ENCODE peak calls at places on chromosomes 13 and 19, in ten cellular contexts. N, C, S, G, P, W, A, M, U and D are unnamed samples.

GRCh38 chr13:92805766-92806165 is 420.8 kb upstream of the GPC6 start:
- DNase-seq in W (no peak), C (no peak), A (no peak), S (no peak), N (no peak), M (no peak), P (no peak), U (no peak), G (no peak), D (no peak)

GRCh38 chr19:35559781-35560180 is 3.7 kb downstream of the ATP4A start:
- DNase-seq in S (no peak), C (no peak), P (no peak), W (no peak), U (no peak), A (no peak), N (no peak), M (no peak), G (no peak), D (no peak)

GRCh38 chr19:7494416-7495098 is 5.7 kb upstream of the PEX11G start:
- DNase-seq in A (peak; percentile 58), P (no peak), W (no peak), G (no peak), U (no peak), S (no peak), M (no peak), N (no peak), C (peak; percentile 53), D (no peak)

GRCh38 chr13:94217370-94217769 is 262.1 kb downstream of the DCT start:
- DNase-seq in G (no peak), S (no peak), C (no peak), A (no peak), U (no peak), W (no peak), N (no peak), P (no peak), M (no peak), D (peak; percentile 35)

GRCh38 chr19:19211499-19212432 is at the start of gene NCAN:
- DNase-seq in U (peak; percentile 65), G (no peak), P (no peak), M (no peak), S (no peak), N (no peak), A (no peak), W (no peak), C (no peak), D (peak; percentile 73)

GRCh38 chr19:1957562-1958248 is 16.7 kb downstream of the CSNK1G2 start:
- DNase-seq in A (no peak), G (no peak), W (no peak), P (no peak), S (no peak), M (no peak), N (no peak), C (no peak), U (no peak), D (no peak)

GRCh38 chr19:42132030-42132628 is at the start of gene POU2F2:
- DNase-seq in U (no peak), G (no peak), W (peak; percentile 92), A (peak; percentile 45), S (no peak), C (peak; percentile 19), N (peak; percentile 85), P (peak; percentile 88), M (no peak), D (peak; percentile 63)

GRCh38 chr13:92823059-92823458 is 403.5 kb upstream of the GPC6 start:
- DNase-seq in P (no peak), W (no peak), A (no peak), M (no peak), G (peak; percentile 44), S (no peak), U (no peak), C (no peak), N (no peak), D (peak; percentile 78)

GRCh38 chr19:13794388-13794751 is 873 bp upstream of the ZSWIM4 start:
- DNase-seq in U (no peak), M (peak; percentile 72), W (no peak), P (no peak), S (peak; percentile 75), N (no peak), C (peak; percentile 86), G (no peak), A (peak; percentile 74), D (peak; percentile 36)

GRCh38 chr19:44737238-44738160 is 11.0 kb upstream of the BCL3 start:
- DNase-seq in S (no peak), P (no peak), A (no peak), W (no peak), G (no peak), M (no peak), N (no peak), U (no peak), C (no peak), D (no peak)

GRCh38 chr19:41905273-41906002 is 22.5 kb downstream of the ARHGEF1 start:
- DNase-seq in S (no peak), G (no peak), C (no peak), U (no peak), W (no peak), A (no peak), M (no peak), P (no peak), N (no peak), D (no peak)

GRCh38 chr13:113860051-113860471 is 3.8 kb downstream of the GAS6 start:
- DNase-seq in P (no peak), U (no peak), A (no peak), G (no peak), S (no peak), C (no peak), M (no peak), W (no peak), N (no peak), D (no peak)

GRCh38 chr19:35549174-35549788 is 3.9 kb downstream of the TMEM147 start:
- DNase-seq in U (peak; percentile 81), M (no peak), C (peak; percentile 33), W (peak; percentile 68), P (peak; percentile 56), S (peak; percentile 72), G (peak; percentile 88), A (no peak), N (peak; percentile 34), D (peak; percentile 89)

GRCh38 chr13:44874886-44875630 is 114.2 kb downstream of the NUFIP1 start:
- DNase-seq in N (no peak), W (no peak), S (no peak), A (no peak), P (peak; percentile 23), U (no peak), G (no peak), C (no peak), M (no peak), D (peak; percentile 2)

GRCh38 chr19:44602071-44602470 is 11.3 kb upstream of the IGSF23 start:
- DNase-seq in N (no peak), M (no peak), P (no peak), S (no peak), A (no peak), W (no peak), G (no peak), C (no peak), U (no peak), D (peak; percentile 93)

GRCh38 chr13:44840131-44840530 is 149.1 kb downstream of the NUFIP1 start:
- DNase-seq in M (no peak), G (no peak), N (no peak), W (no peak), C (no peak), U (no peak), A (no peak), P (no peak), S (no peak), D (no peak)

GRCh38 chr13:36674337-36675212 is 755 bp downstream of the SERTM1 start:
- DNase-seq in P (no peak), W (no peak), N (no peak), S (no peak), M (no peak), G (no peak), C (no peak), U (no peak), A (no peak), D (peak; percentile 5)

GRCh38 chr19:41792513-41793413 is 3.6 kb upstream of the CEACAM3 start:
- DNase-seq in S (peak; percentile 70), G (no peak), A (peak; percentile 31), W (peak; percentile 56), M (no peak), P (peak; percentile 64), U (no peak), N (peak; percentile 52), C (peak; percentile 20), D (no peak)

GRCh38 chr13:98221234-98221633 is 44.2 kb upstream of the RNF113B start:
- DNase-seq in M (no peak), P (no peak), A (no peak), W (no peak), N (no peak), U (no peak), S (no peak), G (no peak), C (no peak), D (peak; percentile 23)

GRCh38 chr13:33235078-33235477 is 50.5 kb downstream of the STARD13 start:
- DNase-seq in G (no peak), U (no peak), M (no peak), W (no peak), P (no peak), A (no peak), C (peak; percentile 33), S (no peak), N (no peak), D (peak; percentile 7)

GRCh38 chr13:84927442-84928169 is 871.6 kb downstream of the SLITRK6 start:
- DNase-seq in C (no peak), M (no peak), W (no peak), S (no peak), U (no peak), G (no peak), N (no peak), P (no peak), A (no peak), D (no peak)

GRCh38 chr13:95267662-95268369 is 33.4 kb downstream of the ABCC4 start:
- DNase-seq in U (no peak), G (peak; percentile 34), C (no peak), A (no peak), N (no peak), W (no peak), S (peak; percentile 50), M (peak; percentile 71), P (no peak), D (no peak)

GRCh38 chr13:50286376-50286775 is 271.1 kb downstream of the KCNRG start:
- DNase-seq in M (no peak), G (no peak), U (no peak), W (no peak), N (no peak), C (no peak), S (no peak), P (no peak), A (no peak), D (peak; percentile 39)

GRCh38 chr19:55354698-55355212 is at the start of gene COX6B2:
- DNase-seq in S (no peak), M (no peak), W (no peak), G (no peak), P (no peak), A (no peak), U (no peak), C (no peak), N (no peak), D (peak; percentile 44)

GRCh38 chr13:91078093-91078679 is 269.3 kb upstream of the MIR17HG start:
- DNase-seq in W (no peak), A (no peak), N (no peak), C (no peak), M (no peak), U (peak; percentile 8), G (no peak), S (no peak), P (no peak), D (peak; percentile 33)

GRCh38 chr19:5113101-5113557 is 144.2 kb downstream of the KDM4B start:
- DNase-seq in U (no peak), A (no peak), P (no peak), S (no peak), W (no peak), C (no peak), M (no peak), N (no peak), G (no peak), D (peak; percentile 65)

GRCh38 chr13:101447852-101448251 is 4.6 kb upstream of the ITGBL1 start:
- DNase-seq in W (no peak), A (no peak), C (no peak), N (no peak), P (no peak), U (no peak), M (no peak), S (no peak), G (no peak), D (no peak)

GRCh38 chr19:888615-889385 is 4.2 kb downstream of the MED16 start:
- DNase-seq in S (no peak), N (peak; percentile 24), G (no peak), C (no peak), M (no peak), P (peak; percentile 31), A (no peak), W (peak; percentile 83), U (no peak), D (no peak)